ENCODE peak calls at places on chromosomes 6 and 20, in six cellular contexts. One of them, this sample, is unnamed.
A peak's percentile ranks its signal among the peaks of the same experiment; 100 is the strongest.

GRCh38 chr6:15614277-15614676 is 48.6 kb downstream of the DTNBP1 start:
- DNase-seq in CD8-positive, alpha-beta T cell: no peak
- DNase-seq in psoas muscle: no peak
- DNase-seq in choroid plexus epithelial cell: no peak
- DNase-seq in MCF 10A: no peak
- DNase-seq in stomach: no peak
- DNase-seq in this sample: no peak

GRCh38 chr20:11056414-11056813 is 382.6 kb upstream of the JAG1 start:
- DNase-seq in stomach: no peak
- DNase-seq in MCF 10A: no peak
- DNase-seq in CD8-positive, alpha-beta T cell: no peak
- DNase-seq in psoas muscle: no peak
- DNase-seq in choroid plexus epithelial cell: no peak
- DNase-seq in this sample: no peak

GRCh38 chr20:45343445-45343866 is 4.8 kb downstream of the SDC4 start:
- DNase-seq in CD8-positive, alpha-beta T cell: no peak
- DNase-seq in stomach: peak; percentile 78
- DNase-seq in choroid plexus epithelial cell: no peak
- DNase-seq in MCF 10A: no peak
- DNase-seq in psoas muscle: no peak
- DNase-seq in this sample: no peak

GRCh38 chr6:45427632-45428031 is 49.9 kb upstream of the SUPT3H start:
- DNase-seq in CD8-positive, alpha-beta T cell: no peak
- DNase-seq in psoas muscle: no peak
- DNase-seq in MCF 10A: no peak
- DNase-seq in stomach: no peak
- DNase-seq in choroid plexus epithelial cell: no peak
- DNase-seq in this sample: no peak

GRCh38 chr6:163651910-163652309 is 237.4 kb downstream of the QKI start:
- DNase-seq in MCF 10A: peak; percentile 48
- DNase-seq in psoas muscle: no peak
- DNase-seq in CD8-positive, alpha-beta T cell: no peak
- DNase-seq in choroid plexus epithelial cell: peak; percentile 4
- DNase-seq in stomach: no peak
- DNase-seq in this sample: peak; percentile 1

GRCh38 chr6:7939186-7939863 is 28.7 kb upstream of the TXNDC5 start:
- DNase-seq in MCF 10A: no peak
- DNase-seq in stomach: no peak
- DNase-seq in psoas muscle: no peak
- DNase-seq in choroid plexus epithelial cell: no peak
- DNase-seq in CD8-positive, alpha-beta T cell: no peak
- DNase-seq in this sample: no peak

GRCh38 chr6:6775074-6775473 is 186.6 kb downstream of the LY86 start:
- DNase-seq in CD8-positive, alpha-beta T cell: no peak
- DNase-seq in stomach: no peak
- DNase-seq in choroid plexus epithelial cell: no peak
- DNase-seq in psoas muscle: no peak
- DNase-seq in MCF 10A: no peak
- DNase-seq in this sample: no peak

GRCh38 chr6:16758163-16758975 is 2.9 kb downstream of the ATXN1 start:
- DNase-seq in choroid plexus epithelial cell: peak; percentile 53
- DNase-seq in CD8-positive, alpha-beta T cell: no peak
- DNase-seq in psoas muscle: no peak
- DNase-seq in stomach: no peak
- DNase-seq in MCF 10A: no peak
- DNase-seq in this sample: no peak

GRCh38 chr20:34333786-34334185 is 29.3 kb upstream of the ITCH start:
- DNase-seq in psoas muscle: no peak
- DNase-seq in CD8-positive, alpha-beta T cell: no peak
- DNase-seq in choroid plexus epithelial cell: no peak
- DNase-seq in stomach: no peak
- DNase-seq in MCF 10A: no peak
- DNase-seq in this sample: no peak

GRCh38 chr6:24313133-24313476 is 44.8 kb downstream of the DCDC2 start:
- DNase-seq in stomach: no peak
- DNase-seq in CD8-positive, alpha-beta T cell: no peak
- DNase-seq in MCF 10A: no peak
- DNase-seq in psoas muscle: no peak
- DNase-seq in choroid plexus epithelial cell: no peak
- DNase-seq in this sample: no peak

GRCh38 chr6:158398252-158399024 is 86.2 kb downstream of the TULP4 start:
- DNase-seq in psoas muscle: no peak
- DNase-seq in choroid plexus epithelial cell: no peak
- DNase-seq in stomach: no peak
- DNase-seq in CD8-positive, alpha-beta T cell: no peak
- DNase-seq in MCF 10A: no peak
- DNase-seq in this sample: no peak

GRCh38 chr20:56826971-56827645 is 198.0 kb downstream of the TFAP2C start:
- DNase-seq in CD8-positive, alpha-beta T cell: no peak
- DNase-seq in stomach: no peak
- DNase-seq in choroid plexus epithelial cell: peak; percentile 48
- DNase-seq in MCF 10A: peak; percentile 64
- DNase-seq in psoas muscle: no peak
- DNase-seq in this sample: peak; percentile 91

GRCh38 chr6:136113736-136114173 is 136.4 kb downstream of the MTFR2 start:
- DNase-seq in stomach: no peak
- DNase-seq in choroid plexus epithelial cell: peak; percentile 95
- DNase-seq in MCF 10A: peak; percentile 34
- DNase-seq in psoas muscle: no peak
- DNase-seq in CD8-positive, alpha-beta T cell: no peak
- DNase-seq in this sample: peak; percentile 86

GRCh38 chr6:38460216-38460615 is 179.5 kb downstream of the BTBD9 start:
- DNase-seq in choroid plexus epithelial cell: peak; percentile 92
- DNase-seq in MCF 10A: peak; percentile 6
- DNase-seq in psoas muscle: no peak
- DNase-seq in CD8-positive, alpha-beta T cell: no peak
- DNase-seq in stomach: no peak
- DNase-seq in this sample: peak; percentile 2

GRCh38 chr20:16749573-16749972 is 1.4 kb downstream of the OTOR start:
- DNase-seq in MCF 10A: no peak
- DNase-seq in choroid plexus epithelial cell: no peak
- DNase-seq in CD8-positive, alpha-beta T cell: no peak
- DNase-seq in stomach: no peak
- DNase-seq in psoas muscle: no peak
- DNase-seq in this sample: no peak
- TF ChIP-seq CTCF in MCF 10A: no peak
- TF ChIP-seq CTCF in choroid plexus epithelial cell: peak; percentile 1
- TF ChIP-seq CTCF in CD8-positive, alpha-beta T cell: no peak
- TF ChIP-seq CTCF in stomach: no peak
- TF ChIP-seq CTCF in psoas muscle: no peak
- TF ChIP-seq CTCF in this sample: no peak

GRCh38 chr20:63370623-63371176 is 9.6 kb upstream of the CHRNA4 start:
- DNase-seq in CD8-positive, alpha-beta T cell: no peak
- DNase-seq in stomach: no peak
- DNase-seq in choroid plexus epithelial cell: no peak
- DNase-seq in psoas muscle: no peak
- DNase-seq in MCF 10A: no peak
- DNase-seq in this sample: no peak

GRCh38 chr20:63369024-63369530 is 7.9 kb upstream of the CHRNA4 start:
- DNase-seq in psoas muscle: no peak
- DNase-seq in CD8-positive, alpha-beta T cell: no peak
- DNase-seq in stomach: no peak
- DNase-seq in MCF 10A: no peak
- DNase-seq in choroid plexus epithelial cell: no peak
- DNase-seq in this sample: no peak

GRCh38 chr20:63368151-63368550 is 7.0 kb upstream of the CHRNA4 start:
- DNase-seq in choroid plexus epithelial cell: no peak
- DNase-seq in CD8-positive, alpha-beta T cell: no peak
- DNase-seq in stomach: no peak
- DNase-seq in psoas muscle: no peak
- DNase-seq in MCF 10A: no peak
- DNase-seq in this sample: no peak

GRCh38 chr20:63371346-63371865 is 10.3 kb upstream of the CHRNA4 start:
- DNase-seq in choroid plexus epithelial cell: no peak
- DNase-seq in stomach: no peak
- DNase-seq in psoas muscle: no peak
- DNase-seq in CD8-positive, alpha-beta T cell: no peak
- DNase-seq in MCF 10A: no peak
- DNase-seq in this sample: no peak

GRCh38 chr20:63369724-63370622 is 8.8 kb upstream of the CHRNA4 start:
- DNase-seq in MCF 10A: no peak
- DNase-seq in CD8-positive, alpha-beta T cell: no peak
- DNase-seq in psoas muscle: no peak
- DNase-seq in choroid plexus epithelial cell: no peak
- DNase-seq in stomach: no peak
- DNase-seq in this sample: no peak
- TF ChIP-seq CTCF in MCF 10A: no peak
- TF ChIP-seq CTCF in CD8-positive, alpha-beta T cell: no peak
- TF ChIP-seq CTCF in psoas muscle: no peak
- TF ChIP-seq CTCF in choroid plexus epithelial cell: no peak
- TF ChIP-seq CTCF in stomach: no peak
- TF ChIP-seq CTCF in this sample: no peak

GRCh38 chr6:11918021-11918738 is 93.9 kb upstream of the HIVEP1 start:
- DNase-seq in psoas muscle: no peak
- DNase-seq in MCF 10A: no peak
- DNase-seq in choroid plexus epithelial cell: peak; percentile 82
- DNase-seq in stomach: no peak
- DNase-seq in CD8-positive, alpha-beta T cell: no peak
- DNase-seq in this sample: peak; percentile 39

GRCh38 chr6:11909696-11910132 is 102.4 kb upstream of the HIVEP1 start:
- DNase-seq in CD8-positive, alpha-beta T cell: no peak
- DNase-seq in psoas muscle: no peak
- DNase-seq in choroid plexus epithelial cell: peak; percentile 71
- DNase-seq in stomach: no peak
- DNase-seq in MCF 10A: no peak
- DNase-seq in this sample: peak; percentile 29

GRCh38 chr6:11908706-11909105 is 103.4 kb upstream of the HIVEP1 start:
- DNase-seq in MCF 10A: no peak
- DNase-seq in stomach: no peak
- DNase-seq in psoas muscle: no peak
- DNase-seq in choroid plexus epithelial cell: no peak
- DNase-seq in CD8-positive, alpha-beta T cell: no peak
- DNase-seq in this sample: no peak

GRCh38 chr6:11911535-11911934 is 100.6 kb upstream of the HIVEP1 start:
- DNase-seq in MCF 10A: no peak
- DNase-seq in psoas muscle: no peak
- DNase-seq in choroid plexus epithelial cell: no peak
- DNase-seq in stomach: no peak
- DNase-seq in CD8-positive, alpha-beta T cell: no peak
- DNase-seq in this sample: no peak

DNA sequence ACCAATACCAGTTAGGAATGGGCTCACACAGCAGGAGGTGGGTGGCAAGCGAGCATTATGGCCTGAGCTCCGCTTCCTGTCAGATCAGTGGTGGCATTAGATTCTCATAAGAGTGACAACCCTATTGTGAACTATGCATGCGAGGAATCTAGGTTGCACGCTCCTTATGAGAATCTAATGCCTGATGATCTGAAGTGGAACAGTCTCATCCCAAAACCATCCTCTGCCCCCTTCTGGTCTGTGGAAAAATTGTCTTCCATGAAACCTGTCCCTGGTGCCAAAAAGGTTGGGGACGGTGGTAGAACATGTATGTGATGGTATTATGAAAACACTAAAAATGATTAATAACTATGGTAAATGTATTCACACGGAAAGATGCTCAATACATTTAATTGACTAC is 99.7 kb upstream of the HIVEP1 start:
- DNase-seq in choroid plexus epithelial cell: no peak
- DNase-seq in stomach: no peak
- DNase-seq in CD8-positive, alpha-beta T cell: no peak
- DNase-seq in MCF 10A: peak; percentile 27
- DNase-seq in psoas muscle: no peak
- DNase-seq in this sample: no peak
- TF ChIP-seq CTCF in choroid plexus epithelial cell: no peak
- TF ChIP-seq CTCF in stomach: no peak
- TF ChIP-seq CTCF in CD8-positive, alpha-beta T cell: no peak
- TF ChIP-seq CTCF in MCF 10A: no peak
- TF ChIP-seq CTCF in psoas muscle: no peak
- TF ChIP-seq CTCF in this sample: no peak

DNA sequence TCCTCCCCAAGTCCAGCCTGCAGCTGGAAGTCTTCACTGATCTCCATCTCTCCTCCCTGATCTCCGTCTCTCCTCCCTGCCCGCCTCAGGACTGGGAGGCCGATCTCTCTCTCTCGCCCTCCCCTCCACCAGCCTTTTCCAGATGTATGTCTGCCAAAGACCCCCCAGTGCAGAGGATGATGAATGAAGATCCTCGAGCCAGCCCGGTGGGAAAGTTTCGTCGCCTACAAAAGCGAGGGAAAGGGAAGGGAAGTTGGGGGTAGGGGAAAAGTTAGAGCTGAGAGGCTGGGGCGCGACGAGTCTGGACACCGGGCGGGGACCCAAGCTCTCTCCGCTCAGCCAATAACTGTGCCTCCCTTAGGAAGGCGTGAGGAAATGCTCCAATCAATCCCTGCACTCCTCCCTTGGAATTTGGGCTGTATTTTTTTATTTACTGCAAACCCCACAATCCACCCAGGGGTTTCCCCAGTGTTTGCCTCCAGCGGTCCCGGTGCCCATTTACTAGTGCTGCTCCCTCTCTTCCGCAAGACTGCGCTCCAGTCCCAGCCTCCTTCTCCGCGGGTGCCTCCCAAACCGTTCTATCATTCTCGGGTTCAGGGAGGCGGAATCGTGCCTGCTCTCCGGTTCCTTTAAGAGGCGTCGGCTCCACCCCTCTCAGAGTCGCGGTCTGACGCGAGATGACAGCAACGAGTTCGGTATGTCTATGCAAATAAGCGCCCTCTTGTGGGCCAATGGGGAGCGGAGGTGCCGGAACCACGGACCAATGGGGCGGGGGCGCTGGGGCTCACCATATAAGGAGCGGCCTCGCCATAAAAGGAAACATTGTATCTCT is at the start of gene SRF:
- DNase-seq in psoas muscle: peak; percentile 100
- DNase-seq in CD8-positive, alpha-beta T cell: peak; percentile 99
- DNase-seq in choroid plexus epithelial cell: peak; percentile 100
- DNase-seq in stomach: peak; percentile 100
- DNase-seq in MCF 10A: peak; percentile 100
- DNase-seq in this sample: peak; percentile 97
- TF ChIP-seq CTCF in psoas muscle: no peak
- TF ChIP-seq CTCF in CD8-positive, alpha-beta T cell: no peak
- TF ChIP-seq CTCF in choroid plexus epithelial cell: no peak
- TF ChIP-seq CTCF in stomach: no peak
- TF ChIP-seq CTCF in MCF 10A: no peak
- TF ChIP-seq CTCF in this sample: no peak

GRCh38 chr6:85644374-85644762 is 1.7 kb upstream of the SYNCRIP start:
- DNase-seq in psoas muscle: no peak
- DNase-seq in choroid plexus epithelial cell: no peak
- DNase-seq in stomach: no peak
- DNase-seq in CD8-positive, alpha-beta T cell: no peak
- DNase-seq in MCF 10A: no peak
- DNase-seq in this sample: no peak

GRCh38 chr6:85641916-85642773 is 541 bp downstream of the SYNCRIP start:
- DNase-seq in stomach: peak; percentile 48
- DNase-seq in choroid plexus epithelial cell: peak; percentile 65
- DNase-seq in psoas muscle: peak; percentile 77
- DNase-seq in CD8-positive, alpha-beta T cell: peak; percentile 66
- DNase-seq in MCF 10A: peak; percentile 62
- DNase-seq in this sample: peak; percentile 28

GRCh38 chr6:85641522-85641915 is 1.2 kb downstream of the SYNCRIP start:
- DNase-seq in MCF 10A: peak; percentile 29
- DNase-seq in psoas muscle: no peak
- DNase-seq in choroid plexus epithelial cell: peak; percentile 2
- DNase-seq in stomach: no peak
- DNase-seq in CD8-positive, alpha-beta T cell: no peak
- DNase-seq in this sample: peak; percentile 47

GRCh38 chr6:85642774-85643529 is at the start of gene SYNCRIP:
- DNase-seq in CD8-positive, alpha-beta T cell: peak; percentile 99
- DNase-seq in MCF 10A: peak; percentile 99
- DNase-seq in choroid plexus epithelial cell: peak; percentile 99
- DNase-seq in stomach: peak; percentile 99
- DNase-seq in psoas muscle: peak; percentile 100
- DNase-seq in this sample: peak; percentile 86

GRCh38 chr6:85643530-85644373 is 1.1 kb upstream of the SYNCRIP start:
- DNase-seq in choroid plexus epithelial cell: peak; percentile 96
- DNase-seq in stomach: peak; percentile 84
- DNase-seq in psoas muscle: peak; percentile 95
- DNase-seq in MCF 10A: peak; percentile 96
- DNase-seq in CD8-positive, alpha-beta T cell: peak; percentile 75
- DNase-seq in this sample: peak; percentile 92
- TF ChIP-seq CTCF in choroid plexus epithelial cell: no peak
- TF ChIP-seq CTCF in stomach: no peak
- TF ChIP-seq CTCF in psoas muscle: no peak
- TF ChIP-seq CTCF in MCF 10A: no peak
- TF ChIP-seq CTCF in CD8-positive, alpha-beta T cell: no peak
- TF ChIP-seq CTCF in this sample: no peak